ENCODE peak calls at places on chromosomes 1 and 21, in four cellular contexts. I, Q, X and O are unnamed samples.

GRCh38 chr1:9406111-9406510 is 113.4 kb downstream of the SPSB1 start:
- DNase-seq in Q (no peak), I (no peak), X (no peak), O (no peak)

GRCh38 chr1:228972576-228972975 is 237.3 kb downstream of the RHOU start:
- DNase-seq in X (no peak), Q (no peak), I (no peak), O (no peak)

GRCh38 chr1:3420218-3420951 is 34.1 kb upstream of the ARHGEF16 start:
- DNase-seq in I (no peak), X (no peak), Q (no peak), O (no peak)

GRCh38 chr1:43282220-43283195 is 2.9 kb downstream of the C1orf210 start:
- DNase-seq in Q (peak; percentile 90), X (no peak), I (no peak), O (no peak)

GRCh38 chr1:50570064-50570463 is 146.8 kb upstream of the DMRTA2 start:
- DNase-seq in I (no peak), X (no peak), Q (peak; percentile 29), O (no peak)

GRCh38 chr1:25694167-25694566 is 77.6 kb downstream of the MAN1C1 start:
- DNase-seq in Q (no peak), I (no peak), X (no peak), O (no peak)

GRCh38 chr1:46342084-46342656 is 1.6 kb downstream of the NSUN4 start:
- DNase-seq in X (peak; percentile 56), Q (no peak), I (no peak), O (peak; percentile 26)

GRCh38 chr21:36545776-36546511 is 66.0 kb upstream of the CLDN14 start:
- DNase-seq in Q (no peak), I (no peak), X (no peak), O (no peak)

GRCh38 chr1:174988986-174989385 is 10.8 kb upstream of the CACYBP start:
- DNase-seq in Q (no peak), I (no peak), X (no peak), O (no peak)

GRCh38 chr1:208834346-208835081 is 590.3 kb upstream of the PLXNA2 start:
- DNase-seq in X (no peak), Q (no peak), I (no peak), O (no peak)
- TF ChIP-seq TCF12 in X (no peak), Q (no peak), I (no peak), O (no peak)

GRCh38 chr1:108817016-108817415 is 39.9 kb downstream of the AKNAD1 start:
- DNase-seq in X (no peak), Q (peak; percentile 2), I (no peak), O (no peak)
- TF ChIP-seq TCF12 in X (no peak), Q (no peak), I (no peak), O (no peak)

DNA sequence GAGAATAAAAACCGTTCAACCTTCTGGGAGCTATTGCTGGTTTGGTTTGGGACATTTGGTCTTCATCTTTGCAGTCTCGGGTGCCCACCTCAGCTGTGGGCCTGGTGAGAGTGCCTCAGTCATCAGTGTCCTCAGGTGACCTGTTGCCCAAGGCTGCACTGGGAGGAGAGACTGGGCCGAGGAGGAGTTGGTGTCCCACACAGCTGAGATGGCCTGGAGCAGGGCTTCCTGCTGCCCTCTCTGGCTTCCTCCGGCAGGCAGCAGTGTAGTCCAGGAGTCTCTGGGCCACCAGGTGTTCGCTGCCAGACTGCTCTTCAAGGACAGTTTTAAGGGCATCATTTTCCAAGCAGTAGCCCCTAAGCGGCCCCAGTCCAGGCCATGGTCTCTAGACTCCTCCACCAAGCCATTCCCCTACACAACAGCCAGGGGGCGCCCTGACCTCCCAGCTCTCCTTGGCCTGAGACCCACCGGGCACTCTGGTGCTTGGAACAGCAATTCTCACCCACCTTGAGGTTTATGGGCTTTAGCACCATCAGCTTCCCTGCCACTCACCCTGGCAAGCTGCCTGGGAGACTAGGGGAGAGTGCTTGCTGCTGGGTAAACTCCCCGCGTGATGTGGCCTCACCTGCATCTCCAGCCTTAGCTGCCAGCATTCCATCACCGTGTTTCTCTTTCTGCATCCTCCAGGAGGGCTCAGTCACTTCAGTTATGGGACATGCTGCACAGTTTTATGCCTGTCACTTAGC is 9.1 kb upstream of the SYTL1 start:
- DNase-seq in X (no peak), I (no peak), Q (no peak), O (peak; percentile 87)
- TF ChIP-seq TCF12 in X (no peak), I (no peak), Q (no peak), O (no peak)

DNA sequence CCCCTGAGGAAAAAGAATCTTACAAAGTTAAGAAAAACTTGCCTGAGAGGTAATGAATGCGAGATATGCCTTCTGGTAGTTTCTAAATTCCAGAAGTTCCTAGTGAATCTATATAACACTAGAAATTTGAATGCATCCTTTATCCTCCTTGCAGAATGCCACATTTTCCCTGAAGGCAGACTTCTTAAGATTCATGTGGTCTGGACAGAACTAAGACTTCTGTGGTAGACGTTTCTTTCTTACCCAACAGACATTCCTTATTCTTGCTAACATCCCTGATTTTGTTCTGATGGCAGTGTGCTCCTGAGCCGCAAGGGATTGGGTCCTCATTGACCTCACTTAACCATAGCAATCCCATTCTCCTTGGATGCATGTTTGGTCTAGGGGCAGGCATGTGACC is 121.3 kb upstream of the PAPPA2 start:
- DNase-seq in Q (no peak), I (no peak), X (no peak), O (no peak)
- TF ChIP-seq TCF12 in Q (no peak), I (no peak), X (no peak), O (no peak)